ENCODE peak calls at places on chromosomes 13 and 19, in eight cellular contexts. One of them, this sample, is unnamed.

GRCh38 chr13:45512148-45512498 is 47.4 kb downstream of the COG3 start:
- DNase-seq in neuronal stem cell: no peak
- DNase-seq in tibial nerve: no peak
- DNase-seq in EL: no peak
- DNase-seq in IMR-90: peak
- DNase-seq in anterior cingulate cortex: no peak
- DNase-seq in GM19239: no peak
- DNase-seq in T-helper 1 cell: no peak
- DNase-seq in this sample: no peak

GRCh38 chr19:49347835-49348234 is 12.6 kb downstream of the CD37 start:
- DNase-seq in GM19239: no peak
- DNase-seq in T-helper 1 cell: no peak
- DNase-seq in tibial nerve: no peak
- DNase-seq in IMR-90: peak
- DNase-seq in neuronal stem cell: no peak
- DNase-seq in EL: peak
- DNase-seq in anterior cingulate cortex: no peak
- DNase-seq in this sample: no peak

GRCh38 chr13:71254384-71254783 is 612.6 kb downstream of the DACH1 start:
- DNase-seq in GM19239: no peak
- DNase-seq in anterior cingulate cortex: no peak
- DNase-seq in tibial nerve: no peak
- DNase-seq in IMR-90: no peak
- DNase-seq in EL: no peak
- DNase-seq in neuronal stem cell: no peak
- DNase-seq in T-helper 1 cell: no peak
- DNase-seq in this sample: no peak

GRCh38 chr19:21317821-21318220 is 11.4 kb downstream of the ZNF708 start:
- DNase-seq in neuronal stem cell: no peak
- DNase-seq in GM19239: no peak
- DNase-seq in T-helper 1 cell: no peak
- DNase-seq in IMR-90: no peak
- DNase-seq in anterior cingulate cortex: no peak
- DNase-seq in EL: no peak
- DNase-seq in tibial nerve: no peak
- DNase-seq in this sample: no peak

GRCh38 chr19:5200844-5201243 is 139.8 kb downstream of the PTPRS start:
- DNase-seq in anterior cingulate cortex: no peak
- DNase-seq in GM19239: no peak
- DNase-seq in T-helper 1 cell: no peak
- DNase-seq in IMR-90: no peak
- DNase-seq in EL: no peak
- DNase-seq in tibial nerve: no peak
- DNase-seq in neuronal stem cell: no peak
- DNase-seq in this sample: no peak

GRCh38 chr19:18014197-18014596 is 6.2 kb downstream of the ARRDC2 start:
- DNase-seq in tibial nerve: no peak
- DNase-seq in anterior cingulate cortex: no peak
- DNase-seq in neuronal stem cell: no peak
- DNase-seq in EL: no peak
- DNase-seq in IMR-90: no peak
- DNase-seq in GM19239: no peak
- DNase-seq in T-helper 1 cell: peak
- DNase-seq in this sample: no peak

GRCh38 chr13:102902789-102903347 is 57.0 kb downstream of the ERCC5 start:
- DNase-seq in anterior cingulate cortex: no peak
- DNase-seq in GM19239: no peak
- DNase-seq in EL: no peak
- DNase-seq in tibial nerve: no peak
- DNase-seq in T-helper 1 cell: no peak
- DNase-seq in IMR-90: no peak
- DNase-seq in neuronal stem cell: no peak
- DNase-seq in this sample: no peak

GRCh38 chr13:75621147-75621546 is 15.0 kb upstream of the LMO7 start:
- DNase-seq in neuronal stem cell: no peak
- DNase-seq in IMR-90: peak
- DNase-seq in EL: peak
- DNase-seq in T-helper 1 cell: no peak
- DNase-seq in anterior cingulate cortex: no peak
- DNase-seq in GM19239: no peak
- DNase-seq in tibial nerve: no peak
- DNase-seq in this sample: no peak

GRCh38 chr19:16258440-16258903 is 60.8 kb downstream of the AP1M1 start:
- DNase-seq in anterior cingulate cortex: no peak
- DNase-seq in tibial nerve: peak
- DNase-seq in neuronal stem cell: no peak
- DNase-seq in T-helper 1 cell: no peak
- DNase-seq in GM19239: no peak
- DNase-seq in IMR-90: no peak
- DNase-seq in EL: no peak
- DNase-seq in this sample: no peak